ENCODE peak calls at places on chromosomes 3 and 15, in six cellular contexts. One of them, this sample, is unnamed.

GRCh38 chr3:46019707-46020106 is 7.6 kb downstream of the XCR1 start:
- DNase-seq in A549: no peak
- DNase-seq in WTC11: no peak
- DNase-seq in fibroblast of lung: no peak
- DNase-seq in AG09319: no peak
- DNase-seq in brain microvascular endothelial cell: no peak
- DNase-seq in this sample: no peak

GRCh38 chr3:123785602-123786001 is 98.5 kb downstream of the MYLK start:
- DNase-seq in fibroblast of lung: no peak
- DNase-seq in WTC11: no peak
- DNase-seq in brain microvascular endothelial cell: no peak
- DNase-seq in A549: no peak
- DNase-seq in AG09319: no peak
- DNase-seq in this sample: no peak

GRCh38 chr15:31840849-31841476 is 189.4 kb upstream of the CHRNA7 start:
- DNase-seq in brain microvascular endothelial cell: no peak
- DNase-seq in WTC11: no peak
- DNase-seq in A549: no peak
- DNase-seq in AG09319: no peak
- DNase-seq in fibroblast of lung: no peak
- DNase-seq in this sample: no peak

GRCh38 chr15:31554261-31554660 is 227.6 kb downstream of the KLF13 start:
- DNase-seq in A549: no peak
- DNase-seq in AG09319: peak
- DNase-seq in WTC11: no peak
- DNase-seq in fibroblast of lung: peak
- DNase-seq in brain microvascular endothelial cell: peak
- DNase-seq in this sample: no peak

GRCh38 chr15:69467636-69468035 is 15.0 kb downstream of the RPLP1 start:
- DNase-seq in A549: no peak
- DNase-seq in fibroblast of lung: no peak
- DNase-seq in WTC11: no peak
- DNase-seq in AG09319: no peak
- DNase-seq in brain microvascular endothelial cell: no peak
- DNase-seq in this sample: no peak

GRCh38 chr3:36911990-36912804 is 32.7 kb downstream of the TRANK1 start:
- DNase-seq in WTC11: no peak
- DNase-seq in brain microvascular endothelial cell: peak
- DNase-seq in fibroblast of lung: peak
- DNase-seq in A549: peak
- DNase-seq in AG09319: peak
- DNase-seq in this sample: peak

GRCh38 chr15:45794768-45795486 is 160.1 kb downstream of the SQOR start:
- DNase-seq in A549: no peak
- DNase-seq in brain microvascular endothelial cell: no peak
- DNase-seq in WTC11: no peak
- DNase-seq in AG09319: no peak
- DNase-seq in fibroblast of lung: no peak
- DNase-seq in this sample: no peak

GRCh38 chr3:17369973-17370372 is 372.5 kb downstream of the TBC1D5 start:
- DNase-seq in AG09319: no peak
- DNase-seq in fibroblast of lung: no peak
- DNase-seq in brain microvascular endothelial cell: no peak
- DNase-seq in WTC11: no peak
- DNase-seq in A549: no peak
- DNase-seq in this sample: no peak

GRCh38 chr3:12541625-12542024 is 3.7 kb downstream of the MKRN2OS start:
- DNase-seq in A549: no peak
- DNase-seq in fibroblast of lung: no peak
- DNase-seq in AG09319: no peak
- DNase-seq in brain microvascular endothelial cell: no peak
- DNase-seq in WTC11: peak
- DNase-seq in this sample: no peak
- TF ChIP-seq CTCF in A549: no peak
- TF ChIP-seq CTCF in fibroblast of lung: no peak
- TF ChIP-seq CTCF in AG09319: peak
- TF ChIP-seq CTCF in brain microvascular endothelial cell: peak
- TF ChIP-seq CTCF in WTC11: peak
- TF ChIP-seq CTCF in this sample: no peak

GRCh38 chr3:50212502-50212901 is 7.4 kb downstream of the SLC38A3 start:
- DNase-seq in brain microvascular endothelial cell: no peak
- DNase-seq in WTC11: peak
- DNase-seq in A549: no peak
- DNase-seq in fibroblast of lung: no peak
- DNase-seq in AG09319: no peak
- DNase-seq in this sample: no peak
- TF ChIP-seq CTCF in brain microvascular endothelial cell: peak
- TF ChIP-seq CTCF in WTC11: peak
- TF ChIP-seq CTCF in A549: no peak
- TF ChIP-seq CTCF in fibroblast of lung: no peak
- TF ChIP-seq CTCF in AG09319: no peak
- TF ChIP-seq CTCF in this sample: no peak

GRCh38 chr3:137039570-137039969 is 81.8 kb downstream of the IL20RB start:
- DNase-seq in A549: no peak
- DNase-seq in fibroblast of lung: no peak
- DNase-seq in brain microvascular endothelial cell: no peak
- DNase-seq in WTC11: no peak
- DNase-seq in AG09319: no peak
- DNase-seq in this sample: no peak

GRCh38 chr3:137041251-137041650 is 83.5 kb downstream of the IL20RB start:
- DNase-seq in AG09319: no peak
- DNase-seq in fibroblast of lung: no peak
- DNase-seq in brain microvascular endothelial cell: no peak
- DNase-seq in WTC11: no peak
- DNase-seq in A549: no peak
- DNase-seq in this sample: no peak

GRCh38 chr3:137032465-137033120 is 74.8 kb downstream of the IL20RB start:
- DNase-seq in fibroblast of lung: peak
- DNase-seq in A549: peak
- DNase-seq in brain microvascular endothelial cell: peak
- DNase-seq in WTC11: peak
- DNase-seq in AG09319: peak
- DNase-seq in this sample: peak

DNA sequence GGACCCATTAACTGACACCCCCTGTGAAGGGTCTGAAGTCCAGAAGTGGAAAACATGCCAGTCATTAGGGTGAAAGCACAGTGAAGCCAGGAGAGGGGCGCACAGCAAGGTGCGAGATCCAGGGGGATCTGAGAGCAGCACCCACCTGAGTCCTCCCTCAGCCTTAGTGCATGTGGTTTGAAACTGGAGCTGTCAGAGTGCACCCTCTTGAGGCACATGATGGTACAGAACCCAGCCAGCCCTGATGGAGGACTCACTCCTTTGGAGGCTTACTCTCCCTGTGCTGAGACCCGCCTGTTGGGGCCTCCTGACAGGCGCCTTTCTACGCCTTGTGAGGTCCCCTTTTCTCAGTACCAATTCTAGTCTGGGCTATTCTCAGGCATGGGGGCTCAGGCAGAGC is 77.8 kb downstream of the IL20RB start:
- DNase-seq in WTC11: peak
- DNase-seq in AG09319: no peak
- DNase-seq in brain microvascular endothelial cell: peak
- DNase-seq in fibroblast of lung: no peak
- DNase-seq in A549: peak
- DNase-seq in this sample: peak
- TF ChIP-seq CTCF in WTC11: peak
- TF ChIP-seq CTCF in AG09319: peak
- TF ChIP-seq CTCF in brain microvascular endothelial cell: peak
- TF ChIP-seq CTCF in fibroblast of lung: peak
- TF ChIP-seq CTCF in A549: peak
- TF ChIP-seq CTCF in this sample: peak

GRCh38 chr3:112654979-112655378 is 14.0 kb upstream of the CCDC80 start:
- DNase-seq in AG09319: no peak
- DNase-seq in WTC11: no peak
- DNase-seq in A549: no peak
- DNase-seq in fibroblast of lung: no peak
- DNase-seq in brain microvascular endothelial cell: no peak
- DNase-seq in this sample: no peak
- TF ChIP-seq CTCF in AG09319: peak
- TF ChIP-seq CTCF in WTC11: no peak
- TF ChIP-seq CTCF in A549: no peak
- TF ChIP-seq CTCF in fibroblast of lung: peak
- TF ChIP-seq CTCF in brain microvascular endothelial cell: peak
- TF ChIP-seq CTCF in this sample: no peak

GRCh38 chr3:183984749-183985729 is 32.6 kb downstream of the ABCC5 start:
- DNase-seq in A549: no peak
- DNase-seq in fibroblast of lung: no peak
- DNase-seq in WTC11: no peak
- DNase-seq in brain microvascular endothelial cell: no peak
- DNase-seq in AG09319: no peak
- DNase-seq in this sample: no peak

GRCh38 chr3:183980408-183980807 is 37.3 kb downstream of the ABCC5 start:
- DNase-seq in fibroblast of lung: peak
- DNase-seq in AG09319: no peak
- DNase-seq in A549: no peak
- DNase-seq in WTC11: no peak
- DNase-seq in brain microvascular endothelial cell: no peak
- DNase-seq in this sample: no peak

GRCh38 chr3:183987014-183987600 is 30.6 kb downstream of the ABCC5 start:
- DNase-seq in WTC11: no peak
- DNase-seq in A549: no peak
- DNase-seq in AG09319: no peak
- DNase-seq in brain microvascular endothelial cell: no peak
- DNase-seq in fibroblast of lung: no peak
- DNase-seq in this sample: no peak

GRCh38 chr3:183981990-183982658 is 35.6 kb downstream of the ABCC5 start:
- DNase-seq in A549: no peak
- DNase-seq in brain microvascular endothelial cell: no peak
- DNase-seq in AG09319: no peak
- DNase-seq in WTC11: no peak
- DNase-seq in fibroblast of lung: no peak
- DNase-seq in this sample: no peak

DNA sequence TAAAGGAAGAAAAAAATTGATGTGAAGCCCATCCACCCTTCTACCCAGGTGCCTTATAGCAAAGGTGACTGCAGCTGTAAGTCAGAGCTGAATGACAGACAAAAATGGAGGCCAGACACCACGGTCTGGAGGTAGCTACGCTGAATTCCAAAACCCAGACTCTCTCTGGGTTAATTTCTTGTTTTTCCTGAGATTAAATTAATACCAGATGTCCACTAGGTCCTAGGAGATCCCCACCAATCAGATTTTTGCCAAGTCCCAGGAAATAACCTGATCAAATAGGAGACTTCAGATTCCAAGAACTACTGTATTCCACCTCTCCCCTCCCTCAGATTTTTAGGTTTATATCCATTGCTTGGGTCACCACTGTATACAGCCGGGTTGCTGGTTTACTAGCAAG is 33.3 kb downstream of the ABCC5 start:
- DNase-seq in fibroblast of lung: no peak
- DNase-seq in A549: no peak
- DNase-seq in brain microvascular endothelial cell: no peak
- DNase-seq in AG09319: no peak
- DNase-seq in WTC11: no peak
- DNase-seq in this sample: no peak
- TF ChIP-seq CTCF in fibroblast of lung: no peak
- TF ChIP-seq CTCF in A549: no peak
- TF ChIP-seq CTCF in brain microvascular endothelial cell: no peak
- TF ChIP-seq CTCF in AG09319: no peak
- TF ChIP-seq CTCF in WTC11: no peak
- TF ChIP-seq CTCF in this sample: no peak

DNA sequence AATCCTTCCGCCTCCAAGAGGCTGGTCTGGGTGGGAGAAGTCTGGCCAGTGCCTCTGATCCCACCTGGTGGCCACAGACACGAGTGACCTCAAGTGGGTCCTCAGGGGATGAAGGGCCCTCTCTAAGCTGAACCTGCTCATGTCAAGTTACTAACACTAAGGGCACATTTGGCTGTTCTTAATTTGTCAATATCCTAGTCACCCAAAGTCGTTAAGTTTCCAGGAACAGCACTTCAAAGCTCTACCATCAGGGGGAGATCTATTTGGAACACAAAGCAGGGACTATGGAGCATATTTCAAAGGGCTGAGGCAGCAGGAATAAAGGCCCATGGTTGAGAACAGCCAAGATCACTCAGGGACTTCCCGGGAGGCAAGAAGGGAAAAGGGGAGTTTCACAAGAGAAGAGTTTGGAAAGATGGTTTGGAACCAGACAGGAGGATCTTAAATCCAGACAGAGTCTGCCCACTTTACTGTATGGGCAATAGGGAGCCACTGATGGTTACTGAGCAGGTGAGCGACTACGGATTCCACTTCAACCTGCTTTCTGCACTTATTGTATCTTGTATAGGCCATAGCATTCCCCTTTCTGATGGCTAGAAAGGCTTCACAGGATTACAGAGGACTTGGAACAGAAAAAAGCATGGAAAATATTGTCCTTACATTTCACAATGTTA is 13.7 kb downstream of the OXTR start:
- DNase-seq in brain microvascular endothelial cell: no peak
- DNase-seq in fibroblast of lung: no peak
- DNase-seq in AG09319: no peak
- DNase-seq in WTC11: no peak
- DNase-seq in A549: peak
- DNase-seq in this sample: no peak
- TF ChIP-seq CTCF in brain microvascular endothelial cell: peak
- TF ChIP-seq CTCF in fibroblast of lung: peak
- TF ChIP-seq CTCF in AG09319: peak
- TF ChIP-seq CTCF in WTC11: peak
- TF ChIP-seq CTCF in A549: peak
- TF ChIP-seq CTCF in this sample: peak

This sample was measured in GM13977.